ENCODE peak calls at places on chromosomes 4 and X, in five cellular contexts. S is H9, I is neuronal stem cell, M is IMR-90, E is H1. Q is an unnamed sample.

GRCh38 chr4:4859010-4859798 is at the start of gene MSX1:
- DNase-seq in S (peak; percentile 96), I (peak; percentile 89), M (peak; percentile 75), E (peak; percentile 79), Q (peak; percentile 88)

GRCh38 chrX:150581093-150581775 is 12.8 kb downstream of the MTM1 start:
- DNase-seq in S (no peak), I (no peak), M (peak; percentile 83), E (no peak), Q (peak; percentile 64)

GRCh38 chr4:84915396-84915780 is 51.1 kb downstream of the WDFY3 start:
- DNase-seq in S (no peak), I (no peak), M (peak; percentile 16), E (no peak), Q (no peak)

GRCh38 chr4:186642998-186643397 is 80.7 kb downstream of the FAT1 start:
- DNase-seq in S (no peak), I (no peak), M (no peak), E (no peak), Q (no peak)

GRCh38 chrX:20399728-20400414 is 133.2 kb upstream of the RPS6KA3 start:
- DNase-seq in S (no peak), I (no peak), M (no peak), E (no peak), Q (no peak)

GRCh38 chr4:111961806-111962205 is 183.4 kb upstream of the FAM241A start:
- DNase-seq in S (no peak), I (no peak), M (no peak), E (no peak), Q (peak; percentile 25)

GRCh38 chr4:177214935-177215334 is 94.7 kb upstream of the NEIL3 start:
- DNase-seq in S (no peak), I (no peak), M (peak; percentile 48), E (no peak), Q (no peak)

GRCh38 chr4:48564151-48564550 is 74.1 kb downstream of the ZAR1 start:
- DNase-seq in S (no peak), I (no peak), M (no peak), E (no peak), Q (no peak)

GRCh38 chr4:185394568-185395254 is 1.0 kb downstream of the LRP2BP start:
- DNase-seq in S (no peak), I (no peak), M (no peak), E (no peak), Q (no peak)

GRCh38 chr4:2933566-2934076 is 29.6 kb downstream of the NOP14 start:
- DNase-seq in S (no peak), I (no peak), M (no peak), E (no peak), Q (no peak)

DNA sequence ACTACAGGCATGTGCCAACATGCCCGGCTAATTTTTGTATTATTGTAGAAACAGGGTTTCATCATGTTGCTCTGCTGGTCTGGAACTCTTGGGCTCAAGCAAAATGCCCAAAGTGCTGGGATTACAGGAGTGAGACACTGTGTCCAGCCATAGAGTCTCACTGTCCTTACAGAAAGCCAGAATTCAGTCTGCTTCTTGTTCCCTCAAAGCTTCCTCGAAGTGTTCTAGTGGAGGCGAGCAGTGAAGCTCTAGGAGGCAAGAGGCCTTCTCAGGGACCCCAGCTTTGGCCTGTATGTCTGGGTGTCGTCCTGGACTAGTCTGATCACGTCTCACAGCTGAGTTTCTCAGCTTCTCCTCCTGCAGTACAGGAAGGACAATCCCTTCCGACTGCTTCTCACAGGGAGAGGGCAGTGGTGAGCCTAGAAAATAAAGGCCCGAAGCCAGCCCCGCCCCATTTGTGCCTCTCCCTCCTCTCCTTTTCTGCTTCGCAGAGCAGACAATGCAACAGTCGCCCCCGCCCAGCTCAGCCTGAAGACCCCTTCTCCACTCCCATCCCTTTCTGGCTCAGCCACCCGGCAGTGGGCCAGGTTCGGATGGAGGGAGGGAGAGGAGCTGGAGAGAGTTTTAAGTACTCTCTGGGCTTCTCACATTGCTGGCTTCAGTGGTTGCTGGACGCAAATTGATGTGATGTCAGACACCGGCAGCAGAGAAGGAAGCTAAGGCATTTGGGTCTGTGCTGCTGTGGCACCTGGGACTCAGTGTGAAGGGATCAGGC is 11.1 kb upstream of the FAM3A start:
- DNase-seq in S (peak; percentile 83), I (peak; percentile 50), M (peak; percentile 67), E (no peak), Q (peak; percentile 84)
- H2BK5ac ChIP-seq in S (no peak overlapping the region), I (no peak overlapping the region), M (peak overlapping the region; percentile 89), E (no peak overlapping the region), Q (no peak overlapping the region)

DNA sequence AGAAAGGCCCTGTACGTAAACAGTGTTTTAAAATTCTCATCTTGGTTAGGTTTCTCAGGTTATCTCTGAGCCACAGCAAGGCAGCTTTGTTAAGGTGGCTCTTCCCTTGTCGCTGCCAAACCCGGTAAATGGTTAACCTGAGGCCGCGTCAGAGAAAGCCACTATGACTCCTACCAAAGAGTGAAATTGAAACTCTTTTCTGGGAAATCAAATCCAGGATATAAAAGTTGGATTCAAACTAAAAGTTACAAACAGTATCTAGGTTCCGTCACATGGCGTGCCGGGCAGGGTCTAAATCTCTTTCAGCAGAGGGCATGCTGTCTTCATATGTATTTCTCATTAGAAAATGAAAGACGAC is 433 bp downstream of the MMAA start:
- DNase-seq in S (no peak), I (no peak), M (peak; percentile 57), E (no peak), Q (peak; percentile 66)
- H4K91ac ChIP-seq in S (no peak overlapping the region), I (no peak overlapping the region), M (peak overlapping the region; percentile 95), E (peak overlapping the region; percentile 79), Q (no peak overlapping the region)

GRCh38 chr4:92735025-92735665 is 431.4 kb downstream of the GRID2 start:
- DNase-seq in S (no peak), I (no peak), M (no peak), E (no peak), Q (no peak)
- H3K14ac ChIP-seq in S (no peak overlapping the region), I (no peak overlapping the region), M (no peak overlapping the region), E (no peak overlapping the region), Q (no peak overlapping the region)

GRCh38 chr4:153792893-153793227 is 4.0 kb upstream of the SFRP2 start:
- DNase-seq in S (peak; percentile 69), I (no peak), M (no peak), E (no peak), Q (no peak)

GRCh38 chr4:153789741-153790651 is 1.1 kb upstream of the SFRP2 start:
- DNase-seq in S (peak; percentile 97), I (peak; percentile 75), M (no peak), E (peak; percentile 92), Q (peak; percentile 63)

GRCh38 chr4:153792007-153792892 is 3.4 kb upstream of the SFRP2 start:
- DNase-seq in S (peak; percentile 94), I (peak; percentile 94), M (no peak), E (peak; percentile 85), Q (peak; percentile 82)

GRCh38 chr4:153788419-153789276 is at the start of gene SFRP2:
- DNase-seq in S (peak; percentile 92), I (peak; percentile 93), M (no peak), E (peak; percentile 56), Q (peak; percentile 35)

DNA sequence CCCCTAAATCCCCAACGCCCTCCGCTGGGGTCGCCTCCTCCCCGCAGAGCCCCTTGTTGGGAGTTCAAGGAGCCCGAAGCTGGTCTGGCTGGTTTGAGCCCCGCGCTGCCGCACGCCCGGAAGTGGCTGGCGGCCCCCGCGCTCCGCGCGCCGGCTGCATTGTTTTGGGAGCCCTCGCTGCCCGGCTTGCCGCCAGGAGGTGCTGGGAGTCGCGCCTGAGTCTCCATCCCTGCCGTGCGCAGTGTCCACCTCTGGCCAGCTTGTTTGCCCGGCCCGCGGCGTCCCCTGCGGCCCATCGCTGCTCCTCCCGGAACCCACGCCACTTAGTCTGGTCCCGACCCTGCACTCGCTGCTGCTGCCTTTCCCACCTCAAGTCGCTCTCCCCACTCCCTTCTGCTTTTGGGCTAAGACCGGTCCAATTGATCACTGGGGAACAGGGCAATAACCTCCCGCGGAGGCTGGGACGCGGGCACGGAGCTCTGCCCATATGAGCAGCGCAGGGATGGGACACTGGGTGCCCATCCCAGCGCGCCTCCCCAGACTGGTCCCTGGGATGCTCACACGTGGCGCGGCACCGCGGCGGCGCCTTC is 2.2 kb upstream of the SFRP2 start:
- DNase-seq in S (peak; percentile 91), I (peak; percentile 70), M (no peak), E (peak; percentile 51), Q (peak; percentile 47)
- H2BK5ac ChIP-seq in S (no peak overlapping the region), I (peak overlapping the region; percentile 79), M (no peak overlapping the region), E (peak overlapping the region; percentile 97), Q (no peak overlapping the region)

GRCh38 chr4:119116925-119117900 is 18.4 kb upstream of the MYOZ2 start:
- DNase-seq in S (no peak), I (no peak), M (no peak), E (no peak), Q (peak; percentile 61)
- H4K91ac ChIP-seq in S (no peak overlapping the region), I (no peak overlapping the region), M (no peak overlapping the region), E (no peak overlapping the region), Q (no peak overlapping the region)

DNA sequence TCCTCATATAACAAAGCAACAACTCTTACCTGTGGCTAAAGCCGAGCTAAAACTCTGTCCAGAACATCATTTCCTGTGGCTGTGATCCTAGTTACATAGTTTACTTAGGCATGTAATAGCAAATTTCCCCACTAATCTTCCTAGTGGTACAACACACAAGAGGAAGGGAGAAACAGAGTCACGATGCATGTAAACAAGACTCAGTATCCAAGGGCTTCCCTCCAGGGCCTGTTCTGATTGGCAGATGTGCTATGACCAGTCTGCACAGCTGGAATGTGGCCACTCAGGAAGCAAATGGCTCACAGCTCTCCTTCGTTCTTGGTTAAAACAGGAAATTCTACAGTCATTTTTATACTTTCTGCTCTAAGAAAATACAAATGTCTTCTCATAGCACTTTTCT is 49.2 kb upstream of the PRSS48 start:
- DNase-seq in S (no peak), I (no peak), M (peak; percentile 78), E (no peak), Q (peak; percentile 82)
- H3K14ac ChIP-seq in S (no peak overlapping the region), I (no peak overlapping the region), M (no peak overlapping the region), E (no peak overlapping the region), Q (no peak overlapping the region)

DNA sequence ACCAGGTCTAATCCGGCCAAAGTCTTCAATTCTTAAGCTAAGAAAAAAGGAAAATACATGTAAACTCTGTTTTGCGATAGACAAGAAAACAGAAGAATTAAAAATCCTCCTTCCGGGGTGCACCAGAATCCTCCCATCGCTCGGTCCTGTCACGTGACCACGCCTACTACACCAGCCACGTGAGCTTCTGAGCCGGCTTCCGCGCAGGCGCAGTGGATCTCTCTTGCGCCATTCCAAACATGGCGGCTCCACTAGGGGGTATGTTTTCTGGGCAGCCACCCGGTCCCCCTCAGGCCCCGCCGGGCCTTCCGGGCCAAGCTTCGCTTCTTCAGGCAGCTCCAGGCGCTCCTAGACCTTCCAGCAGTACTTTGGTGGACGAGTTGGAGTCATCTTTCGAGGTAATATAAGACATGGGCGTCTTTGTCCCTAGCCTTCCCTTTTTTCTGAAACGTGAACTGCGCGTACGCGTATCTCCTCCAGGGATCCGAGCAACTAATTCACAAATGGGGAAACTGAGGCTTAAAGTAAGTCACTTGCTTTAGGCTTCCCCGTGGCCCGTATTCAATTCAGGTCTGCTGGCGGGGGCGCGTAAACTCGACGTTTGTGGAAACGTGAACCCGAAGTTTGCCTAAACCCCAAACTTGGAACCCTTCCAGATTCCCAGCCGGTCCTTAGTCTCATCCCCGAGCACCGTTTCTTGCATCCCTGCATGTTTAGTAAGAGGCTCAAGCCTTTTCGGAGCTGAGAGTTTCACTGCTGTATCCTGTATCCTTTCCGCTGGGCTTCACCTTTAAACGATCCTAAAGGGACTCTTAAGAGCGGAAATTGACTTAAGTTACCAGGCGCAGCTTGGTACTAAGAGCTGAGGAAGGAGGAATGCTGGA is at the start of gene MED28:
- DNase-seq in S (peak; percentile 94), I (peak; percentile 93), M (peak; percentile 95), E (peak; percentile 83), Q (peak; percentile 96)
- H2BK5ac ChIP-seq in S (peak within 1 kb of the TSS; percentile 94), I (no peak within 1 kb of the TSS), M (peak within 1 kb of the TSS; percentile 77), E (peak within 1 kb of the TSS; percentile 88), Q (peak within 1 kb of the TSS; percentile 90)